ENCODE peak calls at places on chromosomes 6 and 20, in nine cellular contexts. L is GM13976; K is heart right ventricle; Z is CD8-positive, alpha-beta T cell; O is activated CD8-positive, alpha-beta T cell treated with anti-CD3 and anti-CD28 coated beads for 36 hours; D is foreskin fibroblast; R is keratinocyte; I is uterus; H is fibroblast of lung. Y is an unnamed sample.

GRCh38 chr6:96521625-96522468 is at the start of gene UFL1:
- DNase-seq in K (peak; percentile 94), H (peak; percentile 90), O (peak; percentile 95), D (peak; percentile 97), L (peak; percentile 90), R (peak; percentile 17), Z (peak; percentile 94), I (peak; percentile 91), Y (peak; percentile 71)

GRCh38 chr6:50734488-50734887 is 21.2 kb downstream of the TFAP2D start:
- DNase-seq in O (no peak), R (no peak), D (no peak), H (no peak), Z (no peak), L (no peak), I (no peak), K (no peak), Y (no peak)

GRCh38 chr6:29792123-29793035 is 35.2 kb upstream of the HLA-G start:
- DNase-seq in Z (peak; percentile 75), R (peak; percentile 32), K (peak; percentile 74), L (peak; percentile 82), I (peak; percentile 67), O (peak; percentile 72), H (no peak), D (peak; percentile 50), Y (no peak)

GRCh38 chr6:53982361-53983050 is 128.7 kb upstream of the MLIP start:
- DNase-seq in H (no peak), R (peak; percentile 40), Z (no peak), O (no peak), I (no peak), L (no peak), K (no peak), D (peak; percentile 51), Y (no peak)

GRCh38 chr20:51144476-51144875 is 121.6 kb upstream of the KCNG1 start:
- DNase-seq in H (no peak), K (no peak), R (no peak), O (no peak), D (no peak), I (no peak), Z (no peak), L (no peak), Y (no peak)

GRCh38 chr6:19356692-19357091 is 480.5 kb upstream of the ID4 start:
- DNase-seq in O (no peak), Z (no peak), D (no peak), L (no peak), I (no peak), R (no peak), H (no peak), K (no peak), Y (no peak)

GRCh38 chr20:63635431-63636141 is 8.7 kb upstream of the GMEB2 start:
- DNase-seq in R (no peak), Z (peak; percentile 80), D (no peak), H (no peak), I (no peak), O (peak; percentile 91), K (no peak), L (no peak), Y (no peak)

GRCh38 chr6:137165375-137166246 is 7.8 kb downstream of the IL22RA2 start:
- DNase-seq in H (no peak), R (no peak), O (peak; percentile 67), D (peak; percentile 8), I (no peak), K (peak; percentile 40), L (peak; percentile 39), Z (peak; percentile 30), Y (no peak)

GRCh38 chr20:4973330-4974097 is 27.8 kb downstream of the SLC23A2 start:
- DNase-seq in Z (peak; percentile 30), O (peak; percentile 77), D (peak; percentile 94), K (peak; percentile 21), H (peak; percentile 87), R (no peak), L (peak; percentile 70), I (peak; percentile 43), Y (no peak)

GRCh38 chr20:49748525-49748838 is 34.8 kb upstream of the B4GALT5 start:
- DNase-seq in D (no peak), H (no peak), Z (no peak), L (no peak), R (no peak), O (no peak), I (no peak), K (no peak), Y (no peak)

GRCh38 chr20:49750611-49751396 is 37.1 kb upstream of the B4GALT5 start:
- DNase-seq in H (no peak), D (no peak), O (peak; percentile 47), I (peak; percentile 23), R (no peak), L (peak; percentile 49), K (no peak), Z (peak; percentile 12), Y (no peak)

GRCh38 chr20:49753133-49753532 is 39.5 kb upstream of the B4GALT5 start:
- DNase-seq in I (no peak), O (no peak), L (no peak), D (no peak), K (no peak), R (no peak), H (no peak), Z (no peak), Y (no peak)

GRCh38 chr20:49752504-49752903 is 38.8 kb upstream of the B4GALT5 start:
- DNase-seq in D (no peak), R (no peak), Z (no peak), H (no peak), O (no peak), K (no peak), I (no peak), L (no peak), Y (no peak)

DNA sequence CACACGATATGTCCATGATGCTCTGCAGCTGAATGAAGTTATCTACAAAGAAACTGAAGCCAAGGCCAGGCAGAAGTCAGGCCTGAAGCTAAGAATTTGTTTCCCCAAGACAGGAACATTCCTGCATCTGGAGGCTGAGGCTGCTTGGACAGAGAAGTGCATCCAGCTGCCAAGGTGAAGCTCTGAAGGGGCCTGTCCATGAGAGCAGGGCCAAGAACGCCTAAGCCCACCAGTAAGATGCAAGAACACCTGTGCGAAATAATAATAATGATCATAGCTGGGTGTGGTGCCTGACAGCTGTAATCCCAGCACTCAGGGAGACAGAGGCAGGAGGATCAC is 37.7 kb upstream of the B4GALT5 start:
- DNase-seq in O (no peak), L (no peak), K (no peak), Z (no peak), H (no peak), I (peak; percentile 45), R (no peak), D (no peak), Y (no peak)
- TF ChIP-seq CTCF in O (no peak), L (no peak), K (no peak), Z (no peak), H (no peak), I (no peak), R (no peak), D (no peak), Y (no peak)

GRCh38 chr6:39452746-39453145 is 130.2 kb upstream of the KCNK16 start:
- DNase-seq in Z (no peak), I (no peak), L (no peak), K (no peak), O (no peak), R (no peak), H (no peak), D (peak; percentile 37), Y (no peak)

GRCh38 chr6:39453236-39453635 is 130.7 kb upstream of the KCNK16 start:
- DNase-seq in Z (no peak), H (no peak), I (no peak), L (no peak), R (no peak), O (no peak), D (peak; percentile 48), K (no peak), Y (no peak)

GRCh38 chr6:39452306-39452705 is 129.8 kb upstream of the KCNK16 start:
- DNase-seq in L (no peak), H (peak; percentile 45), D (peak; percentile 77), Z (no peak), R (peak; percentile 68), K (no peak), O (no peak), I (no peak), Y (no peak)

GRCh38 chr6:39453956-39454524 is 131.5 kb upstream of the KCNK16 start:
- DNase-seq in K (no peak), Z (no peak), H (no peak), R (no peak), O (no peak), D (peak; percentile 25), I (no peak), L (no peak), Y (no peak)

DNA sequence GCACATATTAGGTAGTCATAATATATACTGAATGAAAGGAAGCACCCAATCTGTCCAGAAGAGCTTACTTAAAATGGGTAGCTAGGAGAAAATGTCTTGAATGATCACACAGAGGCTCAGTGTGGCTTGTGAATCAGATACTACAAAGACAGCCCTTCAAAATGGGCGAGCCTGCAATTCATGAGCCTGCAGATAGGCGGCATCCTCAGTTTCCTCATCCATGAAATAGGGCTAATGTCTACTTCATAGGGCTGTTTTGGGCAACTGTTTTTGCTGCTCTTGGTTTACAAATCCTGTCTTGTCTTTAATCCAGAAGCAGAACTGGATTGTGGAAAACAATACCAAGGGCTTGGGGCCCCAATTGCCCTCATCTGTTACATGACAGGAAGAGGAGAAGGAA is 129.3 kb upstream of the KCNK16 start:
- DNase-seq in I (no peak), Z (no peak), D (peak; percentile 18), H (no peak), L (peak; percentile 31), R (peak; percentile 25), O (peak; percentile 29), K (no peak), Y (no peak)
- TF ChIP-seq CTCF in I (no peak), Z (no peak), D (no peak), H (peak; percentile 9), L (peak; percentile 31), R (peak; percentile 56), O (peak; percentile 47), K (no peak), Y (peak; percentile 21)

GRCh38 chr6:81734081-81734480 is 18.4 kb downstream of the TENT5A start:
- DNase-seq in Z (no peak), R (no peak), I (no peak), L (no peak), K (no peak), D (no peak), H (peak; percentile 32), O (no peak), Y (no peak)
- TF ChIP-seq CTCF in Z (no peak), R (no peak), I (no peak), L (peak; percentile 22), K (peak; percentile 11), D (no peak), H (no peak), O (no peak), Y (no peak)

DNA sequence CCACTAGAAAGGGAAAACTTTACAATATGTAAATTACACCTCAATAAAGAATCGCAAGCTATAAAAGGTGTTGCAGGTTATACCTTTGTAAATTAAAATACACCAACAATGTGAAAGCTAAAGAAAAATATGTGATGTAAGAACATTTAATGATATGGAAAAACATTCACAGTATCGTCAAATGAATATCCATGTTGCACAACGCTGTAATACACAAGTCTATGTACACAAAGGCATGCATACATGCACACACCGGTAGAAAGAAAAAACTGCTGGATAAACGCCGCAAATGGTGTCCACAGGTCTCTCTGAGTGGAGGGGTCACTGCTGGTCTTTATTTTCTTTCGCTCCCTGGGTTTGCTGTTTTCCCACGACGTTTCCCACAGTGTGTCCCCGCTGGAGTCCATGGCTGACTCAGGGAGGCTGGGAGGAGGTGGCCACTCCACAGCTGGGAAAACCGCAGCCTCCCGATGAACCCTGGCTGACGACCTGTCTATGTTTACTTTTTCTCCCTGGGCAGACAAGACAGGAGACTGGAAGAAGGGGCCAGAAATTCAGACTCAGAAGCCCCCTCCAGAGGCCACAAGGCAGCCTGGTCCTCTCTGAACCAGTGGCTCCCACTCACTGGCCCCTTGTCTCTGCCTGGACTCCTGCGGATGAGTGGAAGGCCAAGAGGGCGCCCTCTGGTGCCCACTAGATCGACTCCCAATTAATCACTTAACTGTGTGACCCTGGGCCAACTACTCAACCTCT is 13.0 kb upstream of the BPI start:
- DNase-seq in H (peak; percentile 91), Z (no peak), O (peak; percentile 23), D (peak; percentile 61), L (no peak), R (no peak), I (peak; percentile 51), K (peak; percentile 50), Y (no peak)
- TF ChIP-seq CTCF in H (peak; percentile 57), Z (no peak), O (peak; percentile 42), D (peak; percentile 49), L (no peak), R (peak; percentile 24), I (no peak), K (peak; percentile 52), Y (peak; percentile 53)